ENCODE peak calls at places on chromosomes 16 and 17, in ten cellular contexts. One of them, this sample, is unnamed.

GRCh38 chr17:42337442-42337841 is 49.1 kb downstream of the STAT5A start:
- DNase-seq in left ventricle myocardium inferior: no peak
- DNase-seq in progenitor cell of endocrine pancreas: no peak
- DNase-seq in ovary: no peak
- DNase-seq in AG09319: peak; percentile 90
- DNase-seq in adrenal gland: no peak
- DNase-seq in cardiac fibroblast: peak; percentile 34
- DNase-seq in cardiac muscle cell: no peak
- DNase-seq in tibial artery: no peak
- DNase-seq in epithelial cell of esophagus: no peak
- DNase-seq in this sample: no peak

GRCh38 chr17:28675980-28676379 is 14.0 kb downstream of the SUPT6H start:
- DNase-seq in left ventricle myocardium inferior: no peak
- DNase-seq in progenitor cell of endocrine pancreas: no peak
- DNase-seq in ovary: no peak
- DNase-seq in AG09319: no peak
- DNase-seq in adrenal gland: no peak
- DNase-seq in cardiac fibroblast: no peak
- DNase-seq in cardiac muscle cell: no peak
- DNase-seq in tibial artery: no peak
- DNase-seq in epithelial cell of esophagus: peak; percentile 54
- DNase-seq in this sample: no peak

GRCh38 chr16:49027420-49027819 is 254.2 kb downstream of the CBLN1 start:
- DNase-seq in left ventricle myocardium inferior: no peak
- DNase-seq in progenitor cell of endocrine pancreas: no peak
- DNase-seq in ovary: no peak
- DNase-seq in AG09319: no peak
- DNase-seq in adrenal gland: no peak
- DNase-seq in cardiac fibroblast: no peak
- DNase-seq in cardiac muscle cell: no peak
- DNase-seq in tibial artery: no peak
- DNase-seq in epithelial cell of esophagus: no peak
- DNase-seq in this sample: no peak

GRCh38 chr17:51540151-51540550 is 279.8 kb downstream of the UTP18 start:
- DNase-seq in left ventricle myocardium inferior: no peak
- DNase-seq in progenitor cell of endocrine pancreas: no peak
- DNase-seq in ovary: no peak
- DNase-seq in AG09319: no peak
- DNase-seq in adrenal gland: no peak
- DNase-seq in cardiac fibroblast: no peak
- DNase-seq in cardiac muscle cell: no peak
- DNase-seq in tibial artery: no peak
- DNase-seq in epithelial cell of esophagus: no peak
- DNase-seq in this sample: no peak

GRCh38 chr16:68995011-68995504 is 110.4 kb upstream of the HAS3 start:
- DNase-seq in left ventricle myocardium inferior: no peak
- DNase-seq in progenitor cell of endocrine pancreas: no peak
- DNase-seq in ovary: no peak
- DNase-seq in AG09319: no peak
- DNase-seq in adrenal gland: no peak
- DNase-seq in cardiac fibroblast: peak; percentile 78
- DNase-seq in cardiac muscle cell: peak; percentile 61
- DNase-seq in tibial artery: no peak
- DNase-seq in epithelial cell of esophagus: peak; percentile 100
- DNase-seq in this sample: no peak

GRCh38 chr16:56632848-56633365 is 448 bp downstream of the MT1M start:
- DNase-seq in left ventricle myocardium inferior: no peak
- DNase-seq in progenitor cell of endocrine pancreas: no peak
- DNase-seq in ovary: no peak
- DNase-seq in AG09319: no peak
- DNase-seq in adrenal gland: no peak
- DNase-seq in cardiac fibroblast: no peak
- DNase-seq in cardiac muscle cell: no peak
- DNase-seq in tibial artery: no peak
- DNase-seq in epithelial cell of esophagus: no peak
- DNase-seq in this sample: no peak

GRCh38 chr17:78357177-78357586 is 2.7 kb downstream of the SOCS3 start:
- DNase-seq in left ventricle myocardium inferior: peak; percentile 58
- DNase-seq in progenitor cell of endocrine pancreas: no peak
- DNase-seq in ovary: peak; percentile 62
- DNase-seq in AG09319: no peak
- DNase-seq in adrenal gland: peak; percentile 78
- DNase-seq in cardiac fibroblast: peak; percentile 61
- DNase-seq in cardiac muscle cell: peak; percentile 50
- DNase-seq in tibial artery: no peak
- DNase-seq in epithelial cell of esophagus: no peak
- DNase-seq in this sample: no peak

GRCh38 chr17:2122641-2123302 is 67.9 kb downstream of the HIC1 start:
- DNase-seq in left ventricle myocardium inferior: peak; percentile 62
- DNase-seq in progenitor cell of endocrine pancreas: no peak
- DNase-seq in ovary: peak; percentile 62
- DNase-seq in AG09319: peak; percentile 68
- DNase-seq in adrenal gland: peak; percentile 80
- DNase-seq in cardiac fibroblast: peak; percentile 81
- DNase-seq in cardiac muscle cell: no peak
- DNase-seq in tibial artery: peak; percentile 68
- DNase-seq in epithelial cell of esophagus: peak; percentile 81
- DNase-seq in this sample: peak; percentile 68

GRCh38 chr16:31455601-31456314 is 3.5 kb upstream of the ARMC5 start:
- DNase-seq in left ventricle myocardium inferior: no peak
- DNase-seq in progenitor cell of endocrine pancreas: no peak
- DNase-seq in ovary: no peak
- DNase-seq in AG09319: no peak
- DNase-seq in adrenal gland: peak; percentile 55
- DNase-seq in cardiac fibroblast: no peak
- DNase-seq in cardiac muscle cell: peak; percentile 37
- DNase-seq in tibial artery: peak; percentile 20
- DNase-seq in epithelial cell of esophagus: peak; percentile 32
- DNase-seq in this sample: no peak

GRCh38 chr17:47850692-47851573 is at the start of gene SP6:
- DNase-seq in left ventricle myocardium inferior: peak; percentile 35
- DNase-seq in progenitor cell of endocrine pancreas: peak; percentile 76
- DNase-seq in ovary: peak; percentile 57
- DNase-seq in AG09319: no peak
- DNase-seq in adrenal gland: peak; percentile 76
- DNase-seq in cardiac fibroblast: peak; percentile 56
- DNase-seq in cardiac muscle cell: peak; percentile 86
- DNase-seq in tibial artery: no peak
- DNase-seq in epithelial cell of esophagus: peak; percentile 92
- DNase-seq in this sample: no peak

GRCh38 chr17:3754458-3755334 is 31.0 kb downstream of the HASPIN start:
- DNase-seq in left ventricle myocardium inferior: no peak
- DNase-seq in progenitor cell of endocrine pancreas: peak; percentile 99
- DNase-seq in ovary: peak; percentile 39
- DNase-seq in AG09319: no peak
- DNase-seq in adrenal gland: no peak
- DNase-seq in cardiac fibroblast: peak; percentile 13
- DNase-seq in cardiac muscle cell: peak; percentile 80
- DNase-seq in tibial artery: no peak
- DNase-seq in epithelial cell of esophagus: peak; percentile 99
- DNase-seq in this sample: no peak

GRCh38 chr16:54867302-54867832 is 63.3 kb upstream of the IRX5 start:
- DNase-seq in left ventricle myocardium inferior: no peak
- DNase-seq in progenitor cell of endocrine pancreas: no peak
- DNase-seq in ovary: no peak
- DNase-seq in AG09319: no peak
- DNase-seq in adrenal gland: no peak
- DNase-seq in cardiac fibroblast: no peak
- DNase-seq in cardiac muscle cell: no peak
- DNase-seq in tibial artery: no peak
- DNase-seq in epithelial cell of esophagus: no peak
- DNase-seq in this sample: no peak

GRCh38 chr16:66596986-66597848 is 7.3 kb upstream of the CMTM3 start:
- DNase-seq in left ventricle myocardium inferior: no peak
- DNase-seq in progenitor cell of endocrine pancreas: no peak
- DNase-seq in ovary: no peak
- DNase-seq in AG09319: no peak
- DNase-seq in adrenal gland: no peak
- DNase-seq in cardiac fibroblast: no peak
- DNase-seq in cardiac muscle cell: no peak
- DNase-seq in tibial artery: no peak
- DNase-seq in epithelial cell of esophagus: no peak
- DNase-seq in this sample: no peak

GRCh38 chr16:21628772-21629171 is 23.6 kb downstream of the IGSF6 start:
- DNase-seq in left ventricle myocardium inferior: no peak
- DNase-seq in progenitor cell of endocrine pancreas: no peak
- DNase-seq in ovary: no peak
- DNase-seq in AG09319: no peak
- DNase-seq in adrenal gland: no peak
- DNase-seq in cardiac fibroblast: peak; percentile 76
- DNase-seq in cardiac muscle cell: no peak
- DNase-seq in tibial artery: no peak
- DNase-seq in epithelial cell of esophagus: no peak
- DNase-seq in this sample: no peak

GRCh38 chr17:78748048-78748729 is 33.9 kb downstream of the CYTH1 start:
- DNase-seq in left ventricle myocardium inferior: no peak
- DNase-seq in progenitor cell of endocrine pancreas: no peak
- DNase-seq in ovary: no peak
- DNase-seq in AG09319: no peak
- DNase-seq in adrenal gland: no peak
- DNase-seq in cardiac fibroblast: no peak
- DNase-seq in cardiac muscle cell: no peak
- DNase-seq in tibial artery: peak; percentile 47
- DNase-seq in epithelial cell of esophagus: peak; percentile 64
- DNase-seq in this sample: no peak

DNA sequence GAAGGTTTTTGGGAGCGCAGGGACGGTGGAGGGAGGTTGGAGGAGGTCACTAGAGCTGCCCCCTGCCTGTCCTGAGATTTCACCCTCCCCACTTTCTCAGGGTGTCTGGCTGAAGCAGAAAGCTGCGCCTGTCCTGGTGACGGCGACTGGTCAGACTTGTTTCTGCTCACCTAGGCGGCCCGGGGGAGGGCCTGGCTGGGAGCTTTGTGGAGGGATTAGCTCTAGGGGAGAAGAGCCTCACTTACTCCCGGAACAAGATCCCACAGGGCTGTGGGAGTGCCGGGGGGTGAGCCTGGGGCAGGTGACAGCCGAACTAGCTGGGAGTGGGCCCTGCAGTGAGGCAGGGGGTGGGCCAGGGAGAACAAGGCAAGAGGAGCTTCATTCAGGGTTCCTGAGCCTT is 11.5 kb downstream of the NHERF1 start:
- DNase-seq in left ventricle myocardium inferior: no peak
- DNase-seq in progenitor cell of endocrine pancreas: peak; percentile 49
- DNase-seq in ovary: no peak
- DNase-seq in AG09319: no peak
- DNase-seq in adrenal gland: no peak
- DNase-seq in cardiac fibroblast: no peak
- DNase-seq in cardiac muscle cell: no peak
- DNase-seq in tibial artery: no peak
- DNase-seq in epithelial cell of esophagus: peak; percentile 88
- DNase-seq in this sample: no peak
- TF ChIP-seq CTCF in left ventricle myocardium inferior: no peak
- TF ChIP-seq CTCF in progenitor cell of endocrine pancreas: no peak
- TF ChIP-seq CTCF in ovary: no peak
- TF ChIP-seq CTCF in AG09319: no peak
- TF ChIP-seq CTCF in adrenal gland: no peak
- TF ChIP-seq CTCF in cardiac fibroblast: no peak
- TF ChIP-seq CTCF in cardiac muscle cell: no peak
- TF ChIP-seq CTCF in tibial artery: no peak
- TF ChIP-seq CTCF in epithelial cell of esophagus: no peak
- TF ChIP-seq CTCF in this sample: no peak

GRCh38 chr16:82047374-82047773 is 12.3 kb downstream of the HSD17B2 start:
- DNase-seq in left ventricle myocardium inferior: no peak
- DNase-seq in progenitor cell of endocrine pancreas: no peak
- DNase-seq in ovary: no peak
- DNase-seq in AG09319: no peak
- DNase-seq in adrenal gland: no peak
- DNase-seq in cardiac fibroblast: no peak
- DNase-seq in cardiac muscle cell: no peak
- DNase-seq in tibial artery: no peak
- DNase-seq in epithelial cell of esophagus: no peak
- DNase-seq in this sample: no peak
- TF ChIP-seq CTCF in left ventricle myocardium inferior: no peak
- TF ChIP-seq CTCF in progenitor cell of endocrine pancreas: no peak
- TF ChIP-seq CTCF in ovary: no peak
- TF ChIP-seq CTCF in AG09319: no peak
- TF ChIP-seq CTCF in adrenal gland: no peak
- TF ChIP-seq CTCF in cardiac fibroblast: no peak
- TF ChIP-seq CTCF in cardiac muscle cell: no peak
- TF ChIP-seq CTCF in tibial artery: no peak
- TF ChIP-seq CTCF in epithelial cell of esophagus: no peak
- TF ChIP-seq CTCF in this sample: no peak

GRCh38 chr17:72407336-72408121 is 286.7 kb downstream of the SOX9 start:
- DNase-seq in left ventricle myocardium inferior: peak; percentile 22
- DNase-seq in progenitor cell of endocrine pancreas: no peak
- DNase-seq in ovary: peak; percentile 22
- DNase-seq in AG09319: peak; percentile 92
- DNase-seq in adrenal gland: peak; percentile 87
- DNase-seq in cardiac fibroblast: peak; percentile 98
- DNase-seq in cardiac muscle cell: no peak
- DNase-seq in tibial artery: peak; percentile 34
- DNase-seq in epithelial cell of esophagus: peak; percentile 88
- DNase-seq in this sample: no peak

GRCh38 chr17:72406501-72406900 is 285.7 kb downstream of the SOX9 start:
- DNase-seq in left ventricle myocardium inferior: no peak
- DNase-seq in progenitor cell of endocrine pancreas: no peak
- DNase-seq in ovary: no peak
- DNase-seq in AG09319: no peak
- DNase-seq in adrenal gland: no peak
- DNase-seq in cardiac fibroblast: no peak
- DNase-seq in cardiac muscle cell: no peak
- DNase-seq in tibial artery: no peak
- DNase-seq in epithelial cell of esophagus: peak; percentile 36
- DNase-seq in this sample: no peak

GRCh38 chr17:72403713-72404209 is 282.9 kb downstream of the SOX9 start:
- DNase-seq in left ventricle myocardium inferior: no peak
- DNase-seq in progenitor cell of endocrine pancreas: no peak
- DNase-seq in ovary: no peak
- DNase-seq in AG09319: no peak
- DNase-seq in adrenal gland: no peak
- DNase-seq in cardiac fibroblast: no peak
- DNase-seq in cardiac muscle cell: no peak
- DNase-seq in tibial artery: no peak
- DNase-seq in epithelial cell of esophagus: no peak
- DNase-seq in this sample: no peak

GRCh38 chr17:72404872-72405271 is 284.1 kb downstream of the SOX9 start:
- DNase-seq in left ventricle myocardium inferior: no peak
- DNase-seq in progenitor cell of endocrine pancreas: no peak
- DNase-seq in ovary: no peak
- DNase-seq in AG09319: no peak
- DNase-seq in adrenal gland: no peak
- DNase-seq in cardiac fibroblast: peak; percentile 46
- DNase-seq in cardiac muscle cell: no peak
- DNase-seq in tibial artery: no peak
- DNase-seq in epithelial cell of esophagus: no peak
- DNase-seq in this sample: no peak

GRCh38 chr17:72405662-72406230 is 284.9 kb downstream of the SOX9 start:
- DNase-seq in left ventricle myocardium inferior: no peak
- DNase-seq in progenitor cell of endocrine pancreas: no peak
- DNase-seq in ovary: no peak
- DNase-seq in AG09319: no peak
- DNase-seq in adrenal gland: no peak
- DNase-seq in cardiac fibroblast: no peak
- DNase-seq in cardiac muscle cell: no peak
- DNase-seq in tibial artery: no peak
- DNase-seq in epithelial cell of esophagus: no peak
- DNase-seq in this sample: no peak
- TF ChIP-seq CTCF in left ventricle myocardium inferior: no peak
- TF ChIP-seq CTCF in progenitor cell of endocrine pancreas: no peak
- TF ChIP-seq CTCF in ovary: no peak
- TF ChIP-seq CTCF in AG09319: no peak
- TF ChIP-seq CTCF in adrenal gland: no peak
- TF ChIP-seq CTCF in cardiac fibroblast: no peak
- TF ChIP-seq CTCF in cardiac muscle cell: no peak
- TF ChIP-seq CTCF in tibial artery: no peak
- TF ChIP-seq CTCF in epithelial cell of esophagus: no peak
- TF ChIP-seq CTCF in this sample: no peak

GRCh38 chr17:71959129-71959528 is 161.7 kb upstream of the SOX9 start:
- DNase-seq in left ventricle myocardium inferior: no peak
- DNase-seq in progenitor cell of endocrine pancreas: no peak
- DNase-seq in ovary: no peak
- DNase-seq in AG09319: no peak
- DNase-seq in adrenal gland: no peak
- DNase-seq in cardiac fibroblast: peak; percentile 30
- DNase-seq in cardiac muscle cell: no peak
- DNase-seq in tibial artery: no peak
- DNase-seq in epithelial cell of esophagus: peak; percentile 48
- DNase-seq in this sample: no peak
- TF ChIP-seq CTCF in left ventricle myocardium inferior: peak; percentile 45
- TF ChIP-seq CTCF in progenitor cell of endocrine pancreas: peak; percentile 42
- TF ChIP-seq CTCF in ovary: no peak
- TF ChIP-seq CTCF in AG09319: peak; percentile 59
- TF ChIP-seq CTCF in adrenal gland: peak; percentile 20
- TF ChIP-seq CTCF in cardiac fibroblast: peak; percentile 57
- TF ChIP-seq CTCF in cardiac muscle cell: peak; percentile 60
- TF ChIP-seq CTCF in tibial artery: peak; percentile 34
- TF ChIP-seq CTCF in epithelial cell of esophagus: peak; percentile 68
- TF ChIP-seq CTCF in this sample: no peak